ENCODE peak calls at places on chromosomes 12 and 14, in five cellular contexts. M, Q, P, B and I are unnamed samples.

GRCh38 chr12:50103767-50104321 is at the start of gene GPD1:
- DNase-seq in M (no peak), B (peak; percentile 31), Q (peak; percentile 73), P (peak; percentile 89), I (peak; percentile 90)

GRCh38 chr12:6821271-6821673 is 349 bp upstream of the GPR162 start:
- DNase-seq in M (no peak), P (peak; percentile 89), Q (peak; percentile 70), B (no peak), I (peak; percentile 81)

GRCh38 chr12:123523518-123523917 is 10.0 kb downstream of the RILPL1 start:
- DNase-seq in P (no peak), B (no peak), Q (no peak), M (no peak), I (no peak)

GRCh38 chr12:57896437-57897201 is 44.7 kb upstream of the ATP23 start:
- DNase-seq in P (peak; percentile 86), Q (peak; percentile 83), M (peak; percentile 17), B (peak; percentile 36), I (peak; percentile 79)

GRCh38 chr14:54627718-54628345 is 60.9 kb downstream of the SAMD4A start:
- DNase-seq in P (no peak), Q (peak; percentile 33), B (peak; percentile 21), M (no peak), I (no peak)

GRCh38 chr14:51554339-51554920 is 97.3 kb upstream of the FRMD6 start:
- DNase-seq in P (no peak), B (no peak), Q (no peak), M (no peak), I (no peak)

GRCh38 chr14:73824116-73824515 is 27.5 kb upstream of the PTGR2 start:
- DNase-seq in M (no peak), P (no peak), B (no peak), Q (no peak), I (no peak)

GRCh38 chr14:50063876-50064420 is 52.4 kb downstream of the VCPKMT start:
- DNase-seq in B (no peak), Q (no peak), M (no peak), P (no peak), I (no peak)

GRCh38 chr14:92352158-92352985 is 29.4 kb downstream of the SLC24A4 start:
- DNase-seq in Q (no peak), B (peak; percentile 56), P (no peak), M (no peak), I (no peak)

GRCh38 chr12:85155791-85156190 is 119.6 kb downstream of the LRRIQ1 start:
- DNase-seq in B (no peak), P (no peak), Q (no peak), M (peak; percentile 17), I (no peak)

GRCh38 chr12:34393086-34393820 is 371.0 kb downstream of the ALG10 start:
- DNase-seq in Q (peak; percentile 3), M (no peak), B (no peak), P (peak; percentile 25), I (peak; percentile 15)

GRCh38 chr14:31934767-31935266 is 142.3 kb upstream of the ARHGAP5 start:
- DNase-seq in Q (no peak), M (no peak), B (no peak), P (no peak), I (no peak)

GRCh38 chr12:26195250-26195640 is at the start of gene SSPN:
- DNase-seq in P (peak; percentile 57), M (no peak), Q (peak; percentile 59), B (no peak), I (peak; percentile 83)

GRCh38 chr12:47591387-47591786 is 114.4 kb downstream of the RPAP3 start:
- DNase-seq in B (no peak), Q (no peak), P (no peak), M (no peak), I (no peak)

GRCh38 chr12:70883855-70884254 is 36.7 kb downstream of the PTPRR start:
- DNase-seq in Q (no peak), M (no peak), B (no peak), P (no peak), I (no peak)

GRCh38 chr12:10304161-10304574 is 3.5 kb upstream of the KLRD1 start:
- DNase-seq in P (no peak), Q (no peak), M (no peak), B (peak; percentile 67), I (no peak)

GRCh38 chr12:131457028-131457310 is 253.9 kb upstream of the SFSWAP start:
- DNase-seq in Q (no peak), M (no peak), B (no peak), P (no peak), I (peak; percentile 56)

GRCh38 chr12:119593578-119594398 is at the start of gene TMEM233:
- DNase-seq in Q (peak; percentile 23), P (no peak), M (no peak), B (no peak), I (peak; percentile 75)